ENCODE peak calls at places on chromosomes 5 and 9, in four cellular contexts. One of them, this sample, is unnamed.

GRCh38 chr5:127290019-127290945 is at the start of gene MEGF10:
- DNase-seq in stomach: no peak
- DNase-seq in spleen: no peak
- DNase-seq in A549: peak; percentile 48
- DNase-seq in this sample: peak; percentile 21

GRCh38 chr5:114308508-114308907 is 53.4 kb upstream of the KCNN2 start:
- DNase-seq in stomach: no peak
- DNase-seq in spleen: no peak
- DNase-seq in A549: no peak
- DNase-seq in this sample: no peak

GRCh38 chr9:37146372-37146771 is 26.0 kb downstream of the ZCCHC7 start:
- DNase-seq in stomach: no peak
- DNase-seq in spleen: no peak
- DNase-seq in A549: no peak
- DNase-seq in this sample: no peak

GRCh38 chr9:93122721-93123221 is 11.3 kb downstream of the NINJ1 start:
- DNase-seq in stomach: no peak
- DNase-seq in spleen: peak; percentile 71
- DNase-seq in A549: no peak
- DNase-seq in this sample: no peak

GRCh38 chr9:93918071-93918470 is 37.1 kb downstream of the BARX1 start:
- DNase-seq in stomach: no peak
- DNase-seq in spleen: no peak
- DNase-seq in A549: no peak
- DNase-seq in this sample: no peak

GRCh38 chr5:61334224-61335196 is 2.5 kb downstream of the ZSWIM6 start:
- DNase-seq in stomach: no peak
- DNase-seq in spleen: no peak
- DNase-seq in A549: no peak
- DNase-seq in this sample: no peak

GRCh38 chr9:116628706-116629105 is 58.4 kb upstream of the TRIM32 start:
- DNase-seq in stomach: no peak
- DNase-seq in spleen: no peak
- DNase-seq in A549: no peak
- DNase-seq in this sample: no peak

GRCh38 chr5:10744681-10745080 is 16.4 kb downstream of the DAP start:
- DNase-seq in stomach: no peak
- DNase-seq in spleen: no peak
- DNase-seq in A549: no peak
- DNase-seq in this sample: no peak

GRCh38 chr5:966941-967340 is 41.7 kb upstream of the NKD2 start:
- DNase-seq in stomach: no peak
- DNase-seq in spleen: no peak
- DNase-seq in A549: no peak
- DNase-seq in this sample: no peak

GRCh38 chr9:77764894-77765780 is 117.0 kb upstream of the GNA14 start:
- DNase-seq in stomach: no peak
- DNase-seq in spleen: no peak
- DNase-seq in A549: no peak
- DNase-seq in this sample: peak; percentile 51

DNA sequence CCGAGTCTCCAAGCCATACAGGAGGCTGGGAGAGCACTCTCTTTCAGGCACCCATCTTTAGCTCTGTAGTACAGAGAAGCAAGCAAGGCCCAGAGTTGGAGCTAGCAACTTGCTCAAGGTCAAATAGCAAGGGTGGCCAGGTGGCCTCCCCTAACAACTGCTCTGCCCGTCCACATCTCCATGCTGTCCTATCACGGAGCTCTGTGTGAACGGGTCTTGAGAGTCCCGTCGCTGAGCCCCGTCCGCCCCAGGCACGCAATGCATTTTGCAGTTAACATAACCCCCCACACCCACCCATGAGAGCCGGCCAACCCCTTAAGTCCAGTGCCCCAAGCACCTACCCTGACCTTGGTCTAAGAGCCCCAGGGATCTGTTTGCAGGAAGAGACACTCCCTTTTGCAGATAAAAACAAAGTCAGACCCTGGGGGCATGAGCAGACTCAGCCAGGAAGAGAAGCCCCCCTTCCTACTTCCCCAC is 1.5 kb downstream of the RNF44 start:
- DNase-seq in stomach: no peak
- DNase-seq in spleen: peak; percentile 87
- DNase-seq in A549: no peak
- DNase-seq in this sample: peak; percentile 55
- TF ChIP-seq POLR2A in stomach: no peak
- TF ChIP-seq POLR2A in spleen: no peak
- TF ChIP-seq POLR2A in A549: no peak
- TF ChIP-seq POLR2A in this sample: peak; percentile 53

DNA sequence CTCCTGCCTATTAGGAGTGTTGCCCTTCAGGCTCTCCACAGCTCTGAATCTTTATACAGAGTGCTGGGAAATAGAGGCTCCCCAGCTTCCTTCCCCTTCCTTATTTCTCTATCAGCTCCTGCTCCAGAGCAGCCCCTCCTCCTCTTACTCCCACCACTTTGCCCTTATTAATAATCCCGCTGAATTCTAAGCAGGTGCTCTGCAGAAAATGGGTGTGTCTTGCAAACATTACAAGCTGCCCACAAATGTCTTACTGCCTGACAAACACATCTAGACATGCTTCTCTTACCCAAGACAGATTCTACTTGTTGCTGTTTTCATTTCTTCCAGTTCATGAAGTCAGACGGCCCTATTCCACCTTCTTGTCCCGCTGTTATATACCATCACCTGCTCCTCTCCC is 6.4 kb downstream of the PHF24 start:
- DNase-seq in stomach: no peak
- DNase-seq in spleen: no peak
- DNase-seq in A549: no peak
- DNase-seq in this sample: no peak
- TF ChIP-seq POLR2A in stomach: no peak
- TF ChIP-seq POLR2A in spleen: no peak
- TF ChIP-seq POLR2A in A549: no peak
- TF ChIP-seq POLR2A in this sample: no peak

GRCh38 chr9:81626511-81626910 is 62.8 kb downstream of the TLE1 start:
- DNase-seq in stomach: no peak
- DNase-seq in spleen: no peak
- DNase-seq in A549: no peak
- DNase-seq in this sample: no peak

GRCh38 chr9:81629440-81629839 is 59.9 kb downstream of the TLE1 start:
- DNase-seq in stomach: no peak
- DNase-seq in spleen: no peak
- DNase-seq in A549: no peak
- DNase-seq in this sample: no peak

GRCh38 chr9:81627481-81627880 is 61.9 kb downstream of the TLE1 start:
- DNase-seq in stomach: no peak
- DNase-seq in spleen: no peak
- DNase-seq in A549: no peak
- DNase-seq in this sample: no peak

GRCh38 chr9:81631213-81631745 is 58.1 kb downstream of the TLE1 start:
- DNase-seq in stomach: no peak
- DNase-seq in spleen: no peak
- DNase-seq in A549: no peak
- DNase-seq in this sample: no peak

DNA sequence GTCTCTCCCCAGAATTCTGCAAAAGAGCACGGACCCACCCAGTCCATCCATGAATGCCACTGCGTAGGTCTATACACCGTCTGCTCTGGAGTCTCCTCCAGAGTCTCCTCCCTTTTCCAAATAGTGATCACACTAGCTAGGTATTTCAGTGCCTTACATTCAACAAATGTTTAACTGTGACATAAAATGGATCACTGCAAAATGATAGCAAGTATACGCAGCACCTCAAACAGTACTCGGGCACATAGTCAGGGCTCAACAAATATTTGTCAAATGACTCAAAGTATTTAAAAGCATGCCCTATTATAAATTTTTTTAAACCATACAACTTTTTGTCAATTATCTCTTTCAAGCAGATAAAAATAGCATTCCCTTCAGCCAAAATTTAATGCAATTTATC is 60.5 kb downstream of the TLE1 start:
- DNase-seq in stomach: no peak
- DNase-seq in spleen: no peak
- DNase-seq in A549: peak; percentile 33
- DNase-seq in this sample: no peak
- TF ChIP-seq POLR2A in stomach: no peak
- TF ChIP-seq POLR2A in spleen: no peak
- TF ChIP-seq POLR2A in A549: no peak
- TF ChIP-seq POLR2A in this sample: no peak

GRCh38 chr9:120876842-120877240 is at the start of gene PHF19:
- DNase-seq in stomach: no peak
- DNase-seq in spleen: peak; percentile 86
- DNase-seq in A549: peak; percentile 78
- DNase-seq in this sample: peak; percentile 79
- TF ChIP-seq POLR2A in stomach: no peak
- TF ChIP-seq POLR2A in spleen: no peak
- TF ChIP-seq POLR2A in A549: peak; percentile 53
- TF ChIP-seq POLR2A in this sample: no peak

GRCh38 chr9:69175488-69175872 is 1.4 kb downstream of the TJP2 start:
- DNase-seq in stomach: no peak
- DNase-seq in spleen: no peak
- DNase-seq in A549: no peak
- DNase-seq in this sample: no peak

GRCh38 chr9:69174645-69175487 is 789 bp downstream of the TJP2 start:
- DNase-seq in stomach: no peak
- DNase-seq in spleen: no peak
- DNase-seq in A549: no peak
- DNase-seq in this sample: peak; percentile 71

GRCh38 chr9:69172895-69173294 is 1.2 kb upstream of the TJP2 start:
- DNase-seq in stomach: no peak
- DNase-seq in spleen: no peak
- DNase-seq in A549: no peak
- DNase-seq in this sample: no peak

GRCh38 chr9:69173497-69173890 is 583 bp upstream of the TJP2 start:
- DNase-seq in stomach: no peak
- DNase-seq in spleen: no peak
- DNase-seq in A549: no peak
- DNase-seq in this sample: no peak

DNA sequence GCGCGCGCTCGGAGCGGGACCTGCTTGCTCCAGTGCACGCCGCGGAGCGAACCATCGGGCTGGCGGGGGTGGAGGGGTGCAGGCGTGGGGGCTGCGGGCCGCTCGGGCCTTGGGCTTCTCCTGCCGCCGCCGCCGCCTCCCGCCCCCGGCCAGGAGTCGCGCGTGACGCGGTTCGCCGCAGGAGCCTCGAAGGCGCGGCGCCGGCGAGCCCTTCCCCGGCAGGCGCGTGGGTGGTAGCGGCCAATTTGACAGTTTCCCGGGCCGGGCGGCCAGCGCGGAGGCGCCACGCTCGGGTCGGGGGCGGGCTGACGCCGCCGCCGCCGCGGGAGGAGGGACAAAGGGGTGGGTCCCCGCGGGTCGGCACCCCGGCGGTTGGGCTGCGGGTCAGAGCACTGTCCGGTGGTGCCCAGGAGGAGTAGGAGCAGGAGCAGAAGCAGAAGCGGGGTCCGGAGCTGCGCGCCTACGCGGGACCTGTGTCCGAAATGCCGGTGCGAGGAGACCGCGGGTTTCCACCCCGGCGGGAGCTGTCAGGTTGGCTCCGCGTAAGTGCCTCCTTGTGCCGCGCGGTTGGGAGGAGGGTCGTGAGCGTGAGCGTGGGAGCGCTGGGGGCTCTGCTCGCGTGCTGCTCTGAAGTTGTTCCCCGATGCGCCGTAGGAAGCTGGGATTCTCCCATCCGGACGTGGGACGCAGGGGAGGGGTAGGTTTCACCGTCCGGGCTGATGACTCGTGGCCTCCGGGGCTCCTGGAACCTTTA is at the start of gene TJP2:
- DNase-seq in stomach: peak; percentile 40
- DNase-seq in spleen: peak; percentile 88
- DNase-seq in A549: no peak
- DNase-seq in this sample: peak; percentile 90
- TF ChIP-seq POLR2A in stomach: no peak
- TF ChIP-seq POLR2A in spleen: no peak
- TF ChIP-seq POLR2A in A549: no peak
- TF ChIP-seq POLR2A in this sample: peak; percentile 6

GRCh38 chr9:112332977-112333638 is at the start of gene PTBP3:
- DNase-seq in stomach: peak; percentile 89
- DNase-seq in spleen: peak; percentile 97
- DNase-seq in A549: peak; percentile 55
- DNase-seq in this sample: peak; percentile 89
- TF ChIP-seq POLR2A in stomach: no peak
- TF ChIP-seq POLR2A in spleen: peak; percentile 62
- TF ChIP-seq POLR2A in A549: peak; percentile 76
- TF ChIP-seq POLR2A in this sample: peak; percentile 52

GRCh38 chr5:40827479-40827977 is 7.5 kb downstream of the RPL37 start:
- DNase-seq in stomach: no peak
- DNase-seq in spleen: no peak
- DNase-seq in A549: no peak
- DNase-seq in this sample: no peak
- TF ChIP-seq POLR2A in stomach: no peak
- TF ChIP-seq POLR2A in spleen: no peak
- TF ChIP-seq POLR2A in A549: no peak
- TF ChIP-seq POLR2A in this sample: no peak

GRCh38 chr9:120578614-120579013 is 1.4 kb downstream of the CDK5RAP2 start:
- DNase-seq in stomach: no peak
- DNase-seq in spleen: no peak
- DNase-seq in A549: no peak
- DNase-seq in this sample: peak; percentile 18
- TF ChIP-seq POLR2A in stomach: no peak
- TF ChIP-seq POLR2A in spleen: no peak
- TF ChIP-seq POLR2A in A549: no peak
- TF ChIP-seq POLR2A in this sample: no peak